ENCODE peak calls at places on chromosome 15, in five cellular contexts. V is fibroblast of lung, S is heart left ventricle, Y is HCT116, I is tibial nerve. R is an unnamed sample.

GRCh38 chr15:67660874-67661606 is 118.5 kb downstream of the MAP2K5 start:
- DNase-seq in V (no peak), S (no peak), Y (no peak), I (no peak), R (no peak)

GRCh38 chr15:77373441-77373840 is 46.5 kb downstream of the PEAK1 start:
- DNase-seq in V (no peak), S (no peak), Y (no peak), I (no peak), R (no peak)

GRCh38 chr15:77461486-77461885 is 40.8 kb downstream of the HMG20A start:
- DNase-seq in V (peak; percentile 62), S (no peak), Y (no peak), I (no peak), R (no peak)

GRCh38 chr15:85770722-85771041 is 24.0 kb downstream of the KLHL25 start:
- DNase-seq in V (no peak), S (no peak), Y (no peak), I (no peak), R (no peak)

GRCh38 chr15:92524161-92524560 is 130.5 kb downstream of the ST8SIA2 start:
- DNase-seq in V (no peak), S (no peak), Y (no peak), I (no peak), R (no peak)

GRCh38 chr15:46304320-46304719 is 669.5 kb downstream of the SQOR start:
- DNase-seq in V (no peak), S (no peak), Y (no peak), I (no peak), R (no peak)

GRCh38 chr15:42371125-42371524 is 11.8 kb downstream of the CAPN3 start:
- DNase-seq in V (no peak), S (no peak), Y (peak; percentile 4), I (no peak), R (no peak)

GRCh38 chr15:31461911-31462480 is 135.4 kb downstream of the KLF13 start:
- DNase-seq in V (no peak), S (no peak), Y (no peak), I (no peak), R (no peak)

GRCh38 chr15:71373917-71374316 is 258.6 kb downstream of the THSD4 start:
- DNase-seq in V (no peak), S (no peak), Y (no peak), I (no peak), R (no peak)

GRCh38 chr15:73631915-73632669 is 1.1 kb downstream of the NPTN start:
- DNase-seq in V (peak; percentile 76), S (no peak), Y (no peak), I (no peak), R (no peak)

GRCh38 chr15:35496585-35496984 is 49.4 kb downstream of the DPH6 start:
- DNase-seq in V (no peak), S (no peak), Y (no peak), I (no peak), R (no peak)

GRCh38 chr15:98904466-98905048 is 103.0 kb downstream of the PGPEP1L start:
- DNase-seq in V (peak; percentile 65), S (no peak), Y (peak; percentile 18), I (no peak), R (peak; percentile 43)

GRCh38 chr15:37574985-37575384 is 359.5 kb upstream of the TMCO5A start:
- DNase-seq in V (no peak), S (no peak), Y (no peak), I (no peak), R (no peak)

GRCh38 chr15:50109086-50109987 is 9.7 kb downstream of the ATP8B4 start:
- DNase-seq in V (peak; percentile 64), S (no peak), Y (no peak), I (no peak), R (no peak)

GRCh38 chr15:90358124-90359033 is 6.3 kb downstream of the ZNF774 start:
- DNase-seq in V (peak; percentile 79), S (no peak), Y (no peak), I (no peak), R (no peak)

GRCh38 chr15:74632601-74633000 is 17.0 kb downstream of the CLK3 start:
- DNase-seq in V (no peak), S (no peak), Y (no peak), I (no peak), R (no peak)

GRCh38 chr15:99343836-99344551 is 92.7 kb downstream of the LRRC28 start:
- DNase-seq in V (peak; percentile 16), S (peak; percentile 69), Y (no peak), I (no peak), R (peak; percentile 52)

GRCh38 chr15:65595960-65596359 is 15.0 kb downstream of the INTS14 start:
- DNase-seq in V (no peak), S (no peak), Y (no peak), I (no peak), R (peak; percentile 68)
- TF ChIP-seq CTCF in V (peak; percentile 5), S (no peak), Y (peak; percentile 53), I (no peak), R (peak; percentile 55)

GRCh38 chr15:40002295-40002694 is 36.7 kb downstream of the SRP14 start:
- DNase-seq in V (peak; percentile 57), S (no peak), Y (no peak), I (no peak), R (no peak)
- H3K27ac ChIP-seq in V (peak overlapping the region; percentile 6), S (no peak overlapping the region), Y (no peak overlapping the region), I (no peak overlapping the region), R (no peak overlapping the region)

GRCh38 chr15:75669191-75669878 is 21.6 kb downstream of the SNX33 start:
- DNase-seq in V (peak; percentile 57), S (no peak), Y (peak; percentile 86), I (no peak), R (no peak)

GRCh38 chr15:75663931-75664421 is 16.3 kb downstream of the SNX33 start:
- DNase-seq in V (no peak), S (peak; percentile 57), Y (no peak), I (no peak), R (no peak)

GRCh38 chr15:75669879-75670212 is 22.1 kb downstream of the SNX33 start:
- DNase-seq in V (no peak), S (no peak), Y (no peak), I (no peak), R (no peak)

GRCh38 chr15:75662823-75663519 is 15.3 kb downstream of the SNX33 start:
- DNase-seq in V (no peak), S (no peak), Y (no peak), I (no peak), R (no peak)

GRCh38 chr15:75666823-75667501 is 19.2 kb downstream of the SNX33 start:
- DNase-seq in V (peak; percentile 99), S (peak; percentile 56), Y (peak; percentile 91), I (no peak), R (no peak)
- TF ChIP-seq CTCF in V (no peak), S (no peak), Y (no peak), I (no peak), R (no peak)

DNA sequence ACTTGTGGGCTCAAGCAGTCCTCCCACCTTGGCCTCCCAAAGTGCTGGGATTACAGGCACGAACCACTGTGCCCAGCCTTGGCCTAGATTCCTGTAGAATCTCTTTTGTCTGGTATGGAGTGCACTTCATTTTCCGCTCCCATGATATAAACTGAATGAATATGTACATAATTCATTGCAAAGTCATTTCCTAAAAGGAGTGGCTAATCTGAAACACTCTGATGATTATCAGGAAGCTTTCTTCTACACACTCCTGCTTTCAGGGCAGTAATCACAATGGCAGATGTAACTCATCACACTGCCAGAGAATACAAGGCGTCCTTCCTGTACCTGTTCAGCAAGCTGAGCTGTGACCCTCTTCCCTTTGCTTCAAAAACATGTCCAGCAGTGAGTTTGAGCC is 28.6 kb downstream of the RLBP1 start:
- DNase-seq in V (no peak), S (no peak), Y (no peak), I (no peak), R (no peak)
- H3K27ac ChIP-seq in V (no peak overlapping the region), S (no peak overlapping the region), Y (no peak overlapping the region), I (no peak overlapping the region), R (peak overlapping the region; percentile 31)

GRCh38 chr15:26866298-26867198 is at the start of gene GABRA5:
- DNase-seq in V (peak; percentile 72), S (no peak), Y (no peak), I (no peak), R (no peak)
- TF ChIP-seq CTCF in V (no peak), S (peak; percentile 27), Y (no peak), I (peak; percentile 25), R (peak; percentile 22)

GRCh38 chr15:45121020-45121419 is 6.9 kb downstream of the DUOXA2 start:
- DNase-seq in V (no peak), S (no peak), Y (no peak), I (no peak), R (no peak)

GRCh38 chr15:45120081-45120972 is 6.2 kb downstream of the DUOXA2 start:
- DNase-seq in V (no peak), S (no peak), Y (no peak), I (no peak), R (no peak)

GRCh38 chr15:45123397-45123796 is 6.3 kb downstream of the DUOXA1 start:
- DNase-seq in V (no peak), S (no peak), Y (no peak), I (no peak), R (no peak)

GRCh38 chr15:45121706-45122417 is 7.7 kb downstream of the DUOXA2 start:
- DNase-seq in V (peak; percentile 93), S (no peak), Y (peak; percentile 16), I (no peak), R (no peak)

DNA sequence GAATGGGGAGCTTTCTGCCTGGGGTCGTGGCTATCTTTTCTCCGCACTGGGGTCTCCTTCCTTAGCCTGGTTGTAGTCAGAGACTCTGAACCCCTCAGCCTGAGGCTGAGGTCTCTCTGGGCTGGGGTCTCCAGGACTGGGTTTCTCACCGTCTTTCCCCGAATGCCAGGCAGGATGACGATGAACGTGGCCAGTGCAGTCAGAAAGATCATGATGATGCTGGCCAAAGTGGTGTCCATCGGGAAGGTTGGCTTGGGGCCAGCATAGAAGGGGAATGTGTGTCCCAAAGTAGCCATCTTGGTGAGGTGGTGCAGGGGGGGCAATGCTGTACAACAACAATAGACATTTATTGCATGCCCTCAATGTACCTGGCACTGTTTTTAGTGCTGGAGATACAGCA is 7.0 kb downstream of the DUOXA1 start:
- DNase-seq in V (no peak), S (no peak), Y (no peak), I (no peak), R (no peak)
- H3K27ac ChIP-seq in V (no peak overlapping the region), S (no peak overlapping the region), Y (no peak overlapping the region), I (no peak overlapping the region), R (no peak overlapping the region)

GRCh38 chr15:63261311-63261710 is 16.1 kb upstream of the APH1B start:
- DNase-seq in V (no peak), S (no peak), Y (no peak), I (no peak), R (no peak)

GRCh38 chr15:63255485-63255990 is 21.9 kb upstream of the APH1B start:
- DNase-seq in V (no peak), S (no peak), Y (no peak), I (no peak), R (no peak)

GRCh38 chr15:63260786-63261185 is 16.6 kb upstream of the APH1B start:
- DNase-seq in V (no peak), S (no peak), Y (no peak), I (no peak), R (no peak)

GRCh38 chr15:63256433-63256884 is 20.9 kb upstream of the APH1B start:
- DNase-seq in V (peak; percentile 86), S (no peak), Y (no peak), I (no peak), R (no peak)

DNA sequence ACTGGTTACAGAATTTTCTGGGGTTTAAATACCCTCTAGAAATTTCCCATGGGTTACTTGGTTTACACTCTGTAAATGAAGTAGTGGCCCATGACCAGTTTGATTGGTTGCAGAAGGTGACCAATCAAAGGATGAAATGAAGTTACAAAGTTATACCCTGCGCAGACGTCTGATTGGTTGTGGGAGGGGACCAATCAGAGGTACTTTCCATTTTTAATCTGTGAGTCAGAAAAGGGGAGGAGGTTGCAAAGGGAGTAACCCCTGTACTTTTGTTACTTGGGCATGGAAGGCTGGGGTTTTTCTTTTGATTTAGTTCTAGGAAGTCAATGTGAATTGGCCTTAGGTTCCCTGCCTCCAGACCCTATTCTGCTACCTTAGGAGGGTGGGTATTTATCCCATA is 18.7 kb upstream of the APH1B start:
- DNase-seq in V (no peak), S (no peak), Y (no peak), I (no peak), R (no peak)
- TF ChIP-seq CTCF in V (no peak), S (no peak), Y (no peak), I (no peak), R (no peak)

R was measured in dorsolateral prefrontal cortex.